ENCODE peak calls at places on chromosomes 3 and 15, in four cellular contexts. G is CD8-positive, alpha-beta memory T cell; L is heart right ventricle; W is CD4-positive, alpha-beta T cell. V is an unnamed sample. For H3K9me3, the result is how much of the 10 kb centered on the place peaks cover.

GRCh38 chr3:189049458-189050231 is 122.1 kb upstream of the TPRG1 start:
- DNase-seq in G (no peak), L (no peak), W (no peak), V (peak)

GRCh38 chr3:161409069-161409468 is 37.8 kb upstream of the SPTSSB start:
- DNase-seq in G (peak), L (peak), W (no peak), V (no peak)

GRCh38 chr15:75063889-75064288 is 40.5 kb downstream of the PPCDC start:
- DNase-seq in G (no peak), L (no peak), W (no peak), V (no peak)

GRCh38 chr3:107881517-107881916 is 209.3 kb downstream of the CD47 start:
- DNase-seq in G (no peak), L (no peak), W (no peak), V (no peak)

GRCh38 chr15:45618813-45619212 is 16.0 kb upstream of the SQOR start:
- DNase-seq in G (no peak), L (no peak), W (no peak), V (no peak)

GRCh38 chr15:43954181-43954621 is 127.4 kb downstream of the WDR76 start:
- DNase-seq in G (no peak), L (no peak), W (no peak), V (no peak)

GRCh38 chr3:141406265-141406664 is 38.0 kb downstream of the ZBTB38 start:
- DNase-seq in G (no peak), L (no peak), W (no peak), V (no peak)

GRCh38 chr3:193140381-193140780 is 100.6 kb upstream of the PLAAT1 start:
- DNase-seq in G (no peak), L (no peak), W (no peak), V (no peak)

GRCh38 chr3:48765376-48765775 is 48.4 kb upstream of the IP6K2 start:
- DNase-seq in G (no peak), L (no peak), W (no peak), V (no peak)

GRCh38 chr15:20353966-20354883 is 187.4 kb downstream of the GOLGA6L6 start:
- DNase-seq in G (no peak), L (no peak), W (no peak), V (no peak)

GRCh38 chr3:61417352-61417751 is 144.0 kb upstream of the PTPRG start:
- DNase-seq in G (no peak), L (no peak), W (no peak), V (no peak)

GRCh38 chr3:50607271-50608091 is 4.1 kb downstream of the CISH start:
- DNase-seq in G (no peak), L (no peak), W (no peak), V (no peak)

GRCh38 chr3:146065573-146066006 is 95.4 kb downstream of the PLOD2 start:
- DNase-seq in G (no peak), L (peak), W (no peak), V (no peak)

GRCh38 chr3:146345900-146346299 is 95.0 kb upstream of the PLSCR4 start:
- DNase-seq in G (no peak), L (no peak), W (no peak), V (no peak)

GRCh38 chr3:54987719-54988118 is 59.9 kb upstream of the LRTM1 start:
- DNase-seq in G (no peak), L (no peak), W (no peak), V (no peak)

GRCh38 chr15:70833897-70834765 is 19.8 kb downstream of the LARP6 start:
- DNase-seq in G (no peak), L (no peak), W (no peak), V (no peak)

GRCh38 chr3:114104414-114104813 is 47.9 kb downstream of the QTRT2 start:
- DNase-seq in G (no peak), L (no peak), W (no peak), V (no peak)

GRCh38 chr15:82239685-82240391 is 22.7 kb downstream of the EFL1 start:
- DNase-seq in G (no peak), L (no peak), W (no peak), V (no peak)

GRCh38 chr15:32704343-32705076 is 13.3 kb upstream of the GREM1 start:
- DNase-seq in G (no peak), L (no peak), W (no peak), V (no peak)

GRCh38 chr15:46644493-46645481 is 1010.0 kb downstream of the SQOR start:
- DNase-seq in G (no peak), L (no peak), W (no peak), V (no peak)

GRCh38 chr15:99474041-99474906 is 91.5 kb upstream of the MEF2A start:
- DNase-seq in G (no peak), L (peak), W (no peak), V (no peak)

GRCh38 chr15:47756872-47757271 is 39.6 kb downstream of the SEMA6D start:
- DNase-seq in G (no peak), L (peak), W (no peak), V (no peak)

GRCh38 chr15:36766449-36766848 is 187.0 kb downstream of the CDIN1 start:
- DNase-seq in G (no peak), L (no peak), W (no peak), V (no peak)

GRCh38 chr3:377158-377561 is 180.6 kb downstream of the CHL1 start:
- DNase-seq in G (no peak), L (no peak), W (no peak), V (no peak)

GRCh38 chr3:158845748-158846350 is 44.0 kb downstream of the MFSD1 start:
- DNase-seq in G (peak), L (peak), W (no peak), V (peak)

GRCh38 chr15:84104853-84105252 is 130.7 kb upstream of the GOLGA6L4 start:
- DNase-seq in G (no peak), L (no peak), W (no peak), V (no peak)

GRCh38 chr15:74628949-74629348 is 13.3 kb downstream of the CLK3 start:
- DNase-seq in G (no peak), L (no peak), W (no peak), V (peak)

GRCh38 chr15:89448825-89449224 is 47.6 kb downstream of the RHCG start:
- DNase-seq in G (no peak), L (no peak), W (no peak), V (no peak)

GRCh38 chr15:85419200-85419599 is 38.8 kb downstream of the AKAP13 start:
- DNase-seq in G (no peak), L (no peak), W (no peak), V (no peak)

GRCh38 chr3:132535575-132536441 is 61.3 kb upstream of the ACKR4 start:
- DNase-seq in G (peak), L (peak), W (peak), V (peak)

GRCh38 chr3:128710816-128711433 is 15.1 kb upstream of the RAB7A start:
- DNase-seq in G (no peak), L (no peak), W (no peak), V (no peak)

GRCh38 chr15:37891754-37892368 is 42.6 kb upstream of the TMCO5A start:
- DNase-seq in G (no peak), L (no peak), W (no peak), V (no peak)

GRCh38 chr3:6600237-6600636 is 260.7 kb upstream of the GRM7 start:
- DNase-seq in G (no peak), L (no peak), W (no peak), V (no peak)
- H3K9me3 ChIP-seq in G (under half), L (under half), W (under half), V (under half)

DNA sequence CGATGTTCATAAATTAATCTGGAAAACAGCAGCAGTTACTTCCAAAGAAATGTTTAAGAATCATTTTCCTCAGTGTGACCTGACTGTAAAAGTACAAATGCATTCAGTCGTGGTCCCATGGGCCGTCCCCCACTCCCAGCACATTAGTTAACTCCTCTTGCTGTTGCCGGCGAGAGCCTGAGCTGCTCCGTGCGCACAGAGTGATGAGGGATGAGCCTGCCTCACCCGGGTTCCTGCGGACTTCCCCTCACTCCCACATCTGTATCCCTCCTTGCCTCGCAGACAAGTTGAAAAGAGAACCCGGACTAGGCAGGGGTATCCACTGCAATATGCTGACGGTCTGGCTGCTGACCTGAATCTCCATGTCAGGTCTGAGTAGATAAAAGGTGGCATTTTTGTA is 861.7 kb upstream of the NR2F2 start:
- DNase-seq in G (no peak), L (no peak), W (no peak), V (no peak)
- H3K9me3 ChIP-seq in G (under half), L (under half), W (under half), V (under half)

DNA sequence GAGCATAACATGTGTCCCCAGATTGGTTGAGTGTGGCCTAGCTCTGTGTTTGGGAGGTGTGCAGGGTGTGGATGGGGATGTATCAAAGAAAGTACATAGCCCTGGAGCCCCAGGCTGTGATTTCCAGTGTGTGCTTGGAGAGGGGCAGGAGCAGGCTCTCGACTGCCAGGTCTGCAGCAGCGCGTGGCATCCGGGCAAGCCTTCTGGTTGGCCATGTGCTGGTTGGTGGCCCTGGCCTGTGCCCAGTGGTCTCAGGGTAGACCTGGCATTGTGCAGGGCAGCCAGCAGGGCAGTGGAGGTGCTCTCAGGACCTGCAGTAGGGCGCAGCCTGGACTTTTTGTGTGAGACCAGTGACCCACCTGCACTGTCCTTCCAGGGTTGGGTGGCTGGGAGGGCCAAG is 231.5 kb downstream of the UBE3A start:
- DNase-seq in G (no peak), L (no peak), W (no peak), V (no peak)
- H3K9me3 ChIP-seq in G (under half), L (under half), W (under half), V (under half)

GRCh38 chr15:39508536-39508935 is 72.3 kb upstream of the THBS1 start:
- DNase-seq in G (no peak), L (no peak), W (no peak), V (no peak)
- H3K9me3 ChIP-seq in G (under half), L (under half), W (under half), V (under half)

GRCh38 chr3:51759203-51759602 is 19.8 kb downstream of the IQCF6 start:
- DNase-seq in G (no peak), L (no peak), W (no peak), V (no peak)
- H3K9me3 ChIP-seq in G (under half), L (under half), W (under half), V (under half)

GRCh38 chr15:95698971-95699370 is 631.5 kb upstream of the NR2F2 start:
- DNase-seq in G (no peak), L (no peak), W (no peak), V (no peak)
- H3K9me3 ChIP-seq in G (under half), L (under half), W (under half), V (under half)

DNA sequence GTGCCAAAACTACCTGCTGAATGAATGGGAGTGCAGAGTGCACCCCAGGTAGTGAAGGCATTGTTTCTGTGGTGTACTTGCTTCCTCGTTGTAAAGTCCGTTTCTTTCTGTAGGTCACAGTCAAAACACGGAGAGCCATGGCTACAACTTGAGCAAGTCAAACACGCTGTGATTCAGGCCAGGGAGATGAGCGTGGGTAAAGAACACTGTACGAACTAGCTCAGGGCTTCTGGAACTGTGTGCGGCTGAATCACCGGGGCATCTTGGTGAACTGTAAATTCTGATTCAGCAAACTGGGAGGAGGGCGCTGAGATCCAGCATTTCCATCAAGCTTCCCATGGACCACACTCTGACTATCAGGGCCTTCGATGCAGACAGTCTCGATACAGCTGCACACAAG is 5.0 kb upstream of the TNK2 start:
- DNase-seq in G (no peak), L (no peak), W (no peak), V (no peak)
- H3K9me3 ChIP-seq in G (under half), L (under half), W (under half), V (under half)

V was measured in CD4-positive, alpha-beta memory T cell.